ENCODE peak calls at places on chromosomes 6 and 20, in five cellular contexts. I, K, U, M and P are unnamed samples. For H3K4me1, the result is how much of the 10 kb centered on the place peaks cover.

GRCh38 chr6:47195251-47195650 is 114.5 kb downstream of the TNFRSF21 start:
- DNase-seq in I (no peak), M (peak), U (no peak), K (peak), P (no peak)

GRCh38 chr20:62782893-62783278 is 13.4 kb upstream of the MRGBP start:
- DNase-seq in K (no peak), U (no peak), M (peak), I (no peak), P (no peak)

GRCh38 chr20:35768731-35769664 is 2.8 kb upstream of the PHF20 start:
- DNase-seq in M (peak), U (no peak), I (peak), K (peak), P (peak)

GRCh38 chr6:168417158-168417557 is 23.8 kb upstream of the SMOC2 start:
- DNase-seq in I (no peak), M (no peak), U (no peak), K (no peak), P (no peak)

GRCh38 chr6:25014806-25015560 is 79.2 kb upstream of the RIPOR2 start:
- DNase-seq in K (peak), I (peak), U (no peak), M (no peak), P (no peak)

GRCh38 chr6:169533656-169534421 is 168.0 kb downstream of the WDR27 start:
- DNase-seq in U (no peak), K (no peak), M (no peak), I (no peak), P (no peak)

GRCh38 chr20:11937230-11937629 is 19.5 kb downstream of the BTBD3 start:
- DNase-seq in M (no peak), K (no peak), I (no peak), U (no peak), P (no peak)

GRCh38 chr6:163926642-163927041 is 512.1 kb downstream of the QKI start:
- DNase-seq in U (no peak), I (peak), K (no peak), M (peak), P (no peak)

GRCh38 chr6:121319112-121319553 is 15.1 kb downstream of the TBC1D32 start:
- DNase-seq in I (peak), M (no peak), U (peak), K (peak), P (no peak)

GRCh38 chr20:46004187-46004586 is 4.5 kb upstream of the MMP9 start:
- DNase-seq in K (no peak), M (peak), U (no peak), I (no peak), P (no peak)

GRCh38 chr6:11890849-11891248 is 112.2 kb upstream of the ADTRP start:
- DNase-seq in I (no peak), K (peak), U (no peak), M (no peak), P (no peak)

GRCh38 chr6:112054520-112055160 is 736 bp downstream of the CCN6 start:
- DNase-seq in K (peak), I (no peak), M (no peak), U (no peak), P (no peak)

GRCh38 chr6:17418281-17419188 is 25.1 kb downstream of the CAP2 start:
- DNase-seq in K (peak), U (no peak), I (peak), M (no peak), P (no peak)

GRCh38 chr6:7758456-7758855 is 32.6 kb downstream of the BMP6 start:
- DNase-seq in M (no peak), I (peak), U (no peak), K (peak), P (no peak)

GRCh38 chr6:1436334-1437306 is 47.2 kb downstream of the FOXF2 start:
- DNase-seq in U (peak), M (peak), I (peak), K (peak), P (no peak)

GRCh38 chr6:56840467-56841371 is 114.2 kb upstream of the BEND6 start:
- DNase-seq in K (peak), I (peak), M (no peak), U (no peak), P (no peak)

GRCh38 chr20:25296094-25297093 is 48.5 kb downstream of the PYGB start:
- DNase-seq in K (peak), M (no peak), I (no peak), U (peak), P (no peak)

GRCh38 chr20:13644010-13644409 is 5.3 kb upstream of the TASP1 start:
- DNase-seq in U (no peak), M (no peak), I (peak), K (no peak), P (no peak)

GRCh38 chr6:105900120-105900937 is 185.8 kb upstream of the PRDM1 start:
- DNase-seq in I (peak), M (no peak), K (peak), U (no peak), P (no peak)

GRCh38 chr6:46376562-46376969 is 114.7 kb downstream of the RCAN2 start:
- DNase-seq in M (no peak), I (no peak), U (peak), K (no peak), P (no peak)

GRCh38 chr20:63567382-63568169 is 6.5 kb downstream of the HELZ2 start:
- DNase-seq in K (no peak), U (peak), I (no peak), M (no peak), P (no peak)

GRCh38 chr20:2692036-2692885 is at the start of gene EBF4:
- DNase-seq in K (no peak), M (peak), I (peak), U (peak), P (peak)

GRCh38 chr6:14739830-14740229 is 506.0 kb upstream of the JARID2 start:
- DNase-seq in M (no peak), U (no peak), K (no peak), I (no peak), P (no peak)

GRCh38 chr20:45985573-45985972 is 13.6 kb upstream of the ZNF335 start:
- DNase-seq in M (no peak), K (no peak), U (no peak), I (no peak), P (no peak)

GRCh38 chr20:35739294-35740163 is 2.5 kb downstream of the RBM39 start:
- DNase-seq in K (peak), U (peak), I (peak), M (no peak), P (no peak)

GRCh38 chr20:4740774-4741431 is 19.2 kb downstream of the PRND start:
- DNase-seq in U (peak), K (peak), M (peak), I (peak), P (peak)

GRCh38 chr6:157595768-157596167 is 214.8 kb downstream of the ZDHHC14 start:
- DNase-seq in U (no peak), K (no peak), M (no peak), I (no peak), P (no peak)

GRCh38 chr6:16168121-16168520 is 39.2 kb downstream of the MYLIP start:
- DNase-seq in I (no peak), K (no peak), U (no peak), M (no peak), P (no peak)

GRCh38 chr6:142537612-142538478 is 236.0 kb downstream of the ADGRG6 start:
- DNase-seq in K (peak), U (no peak), I (no peak), M (no peak), P (no peak)

GRCh38 chr20:51368461-51369211 is 173.9 kb downstream of the NFATC2 start:
- DNase-seq in I (peak), M (no peak), K (peak), U (no peak), P (no peak)

GRCh38 chr6:36123270-36124139 is 6.8 kb upstream of the MAPK13 start:
- DNase-seq in U (peak), M (peak), K (peak), I (peak), P (peak)

GRCh38 chr20:1894471-1894950 is 696 bp upstream of the SIRPA start:
- DNase-seq in K (peak), I (peak), M (no peak), U (peak), P (peak)

GRCh38 chr6:117233146-117233545 is 32.2 kb upstream of the VGLL2 start:
- DNase-seq in K (no peak), M (no peak), I (peak), U (no peak), P (no peak)

GRCh38 chr20:3661836-3662665 is 1.1 kb downstream of the GFRA4 start:
- DNase-seq in K (no peak), M (no peak), U (no peak), I (no peak), P (no peak)

GRCh38 chr20:34581341-34582189 is 23.0 kb downstream of the MAP1LC3A start:
- DNase-seq in I (peak), U (no peak), M (no peak), K (peak), P (no peak)

GRCh38 chr6:56524891-56525703 is 117.6 kb downstream of the DST start:
- DNase-seq in U (no peak), K (peak), M (no peak), I (peak), P (no peak)

GRCh38 chr6:90818163-90818562 is 231.3 kb upstream of the MAP3K7 start:
- DNase-seq in K (no peak), U (no peak), M (no peak), I (no peak), P (no peak)

GRCh38 chr6:106849676-106850332 is 124.7 kb downstream of the CD24 start:
- DNase-seq in I (no peak), K (no peak), M (no peak), U (no peak), P (no peak)

GRCh38 chr6:43505718-43506117 is 4.4 kb downstream of the LRRC73 start:
- DNase-seq in U (no peak), M (no peak), K (no peak), I (no peak), P (no peak)

GRCh38 chr6:3058957-3059356 is 9.3 kb upstream of the RIPK1 start:
- DNase-seq in M (no peak), U (no peak), K (no peak), I (no peak), P (no peak)

GRCh38 chr6:3068329-3069223 is at the start of gene RIPK1:
- DNase-seq in K (peak), I (peak), M (peak), U (peak), P (peak)

GRCh38 chr6:3061501-3061941 is 6.8 kb upstream of the RIPK1 start:
- DNase-seq in I (peak), K (peak), U (no peak), M (no peak), P (no peak)

GRCh38 chr6:3063733-3064700 is 4.3 kb upstream of the RIPK1 start:
- DNase-seq in M (peak), U (peak), I (peak), K (peak), P (peak)
- H3K4me1 ChIP-seq in M (under half), U (under half), I (under half), K (under half), P (under half)

GRCh38 chr6:41895300-41896233 is at the start of gene USP49:
- DNase-seq in I (peak), M (peak), U (peak), K (peak), P (peak)

GRCh38 chr6:41892921-41893564 is 2.1 kb downstream of the USP49 start:
- DNase-seq in M (no peak), U (no peak), K (no peak), I (no peak), P (no peak)

GRCh38 chr6:41896280-41896679 is 1.1 kb upstream of the USP49 start:
- DNase-seq in I (no peak), U (no peak), M (no peak), K (no peak), P (no peak)

DNA sequence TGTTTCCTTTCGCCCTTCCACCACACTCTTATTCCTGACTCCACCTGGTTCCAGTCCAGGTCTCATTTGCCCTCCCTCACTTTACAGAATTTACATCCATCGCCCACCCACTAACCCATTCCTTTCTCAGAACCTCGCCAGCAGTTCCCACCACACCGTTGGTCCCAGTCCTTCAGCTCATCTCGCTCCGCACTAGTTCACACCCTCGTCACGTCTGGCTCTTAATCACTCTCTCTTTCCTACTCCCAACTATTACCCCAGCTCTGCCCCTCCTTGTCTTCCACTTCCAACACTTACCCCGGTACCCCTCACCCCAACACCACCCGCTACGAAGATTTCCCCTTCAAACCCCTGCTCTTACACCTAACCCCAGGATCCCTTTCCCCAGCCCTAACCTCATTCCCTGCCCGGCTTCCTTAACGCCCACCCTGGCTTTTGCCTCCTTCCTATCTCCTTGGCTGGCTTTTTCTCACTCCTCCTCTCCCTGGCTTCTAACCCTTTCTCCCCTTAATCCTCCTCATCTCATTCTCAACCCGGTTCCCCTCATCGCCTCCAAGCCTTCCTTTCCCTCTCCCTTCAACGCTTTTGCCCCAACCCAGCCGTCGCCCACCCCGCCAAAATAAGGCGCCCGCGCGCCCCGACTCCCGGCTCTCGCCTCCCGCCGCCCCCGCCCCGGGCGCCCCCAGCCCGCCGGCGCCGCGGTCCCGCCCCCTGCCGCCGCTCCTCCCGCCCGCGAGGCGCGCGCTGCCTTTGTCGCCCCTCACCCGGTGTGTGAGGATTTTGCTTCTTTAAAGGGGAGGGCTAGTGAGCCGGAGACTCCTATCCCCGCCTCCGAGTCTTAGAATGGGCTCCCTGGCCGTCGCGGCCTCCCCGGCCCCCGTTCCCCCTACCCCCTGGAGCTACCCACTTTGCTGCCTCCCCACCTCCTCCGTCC is 542 bp downstream of the USP49 start:
- DNase-seq in I (peak), K (no peak), M (no peak), U (no peak), P (peak)
- H3K4me3 ChIP-seq in I (peak), K (peak), M (peak), U (peak), P (peak)

GRCh38 chr20:44646641-44647274 is 4.7 kb downstream of the ADA start:
- DNase-seq in K (peak), U (peak), M (no peak), I (peak), P (no peak)
- H3K4me1 ChIP-seq in K (under half), U (half or more), M (half or more), I (under half), P (under half)

GRCh38 chr6:166952122-166952521 is 4.2 kb downstream of the RNASET2 start:
- DNase-seq in U (no peak), K (no peak), M (no peak), I (no peak), P (no peak)
- H3K4me3 ChIP-seq in U (no peak), K (no peak), M (no peak), I (no peak), P (no peak)